ENCODE peak calls at places on chromosomes 6 and 20, in four cellular contexts. C, N, I and M are unnamed samples.

GRCh38 chr6:3813150-3813780 is 35.9 kb upstream of the FAM50B start:
- DNase-seq in C (no peak), N (no peak), I (peak), M (no peak)

GRCh38 chr6:34414999-34415858 is 10.6 kb downstream of the RPS10 start:
- DNase-seq in C (no peak), N (no peak), I (peak), M (peak)

GRCh38 chr6:161259302-161259701 is 14.6 kb downstream of the AGPAT4 start:
- DNase-seq in C (no peak), N (no peak), I (no peak), M (no peak)

GRCh38 chr6:1311400-1312192 is at the start of gene FOXQ1:
- DNase-seq in C (no peak), N (peak), I (no peak), M (peak)

GRCh38 chr6:132067286-132067685 is 116.1 kb upstream of the CCN2 start:
- DNase-seq in C (no peak), N (no peak), I (no peak), M (no peak)

GRCh38 chr6:6793388-6794250 is 205.1 kb downstream of the LY86 start:
- DNase-seq in C (no peak), N (no peak), I (no peak), M (no peak)

GRCh38 chr6:87384449-87384848 is 23.3 kb upstream of the CFAP206 start:
- DNase-seq in C (no peak), N (no peak), I (peak), M (no peak)

GRCh38 chr6:122833229-122833556 is 44.1 kb downstream of the SMPDL3A start:
- DNase-seq in C (no peak), N (no peak), I (no peak), M (peak)

GRCh38 chr20:61130156-61130555 is 121.9 kb upstream of the CDH4 start:
- DNase-seq in C (no peak), N (no peak), I (no peak), M (no peak)

GRCh38 chr6:41823178-41823577 is 35.7 kb downstream of the TOMM6 start:
- DNase-seq in C (no peak), N (no peak), I (no peak), M (no peak)

DNA sequence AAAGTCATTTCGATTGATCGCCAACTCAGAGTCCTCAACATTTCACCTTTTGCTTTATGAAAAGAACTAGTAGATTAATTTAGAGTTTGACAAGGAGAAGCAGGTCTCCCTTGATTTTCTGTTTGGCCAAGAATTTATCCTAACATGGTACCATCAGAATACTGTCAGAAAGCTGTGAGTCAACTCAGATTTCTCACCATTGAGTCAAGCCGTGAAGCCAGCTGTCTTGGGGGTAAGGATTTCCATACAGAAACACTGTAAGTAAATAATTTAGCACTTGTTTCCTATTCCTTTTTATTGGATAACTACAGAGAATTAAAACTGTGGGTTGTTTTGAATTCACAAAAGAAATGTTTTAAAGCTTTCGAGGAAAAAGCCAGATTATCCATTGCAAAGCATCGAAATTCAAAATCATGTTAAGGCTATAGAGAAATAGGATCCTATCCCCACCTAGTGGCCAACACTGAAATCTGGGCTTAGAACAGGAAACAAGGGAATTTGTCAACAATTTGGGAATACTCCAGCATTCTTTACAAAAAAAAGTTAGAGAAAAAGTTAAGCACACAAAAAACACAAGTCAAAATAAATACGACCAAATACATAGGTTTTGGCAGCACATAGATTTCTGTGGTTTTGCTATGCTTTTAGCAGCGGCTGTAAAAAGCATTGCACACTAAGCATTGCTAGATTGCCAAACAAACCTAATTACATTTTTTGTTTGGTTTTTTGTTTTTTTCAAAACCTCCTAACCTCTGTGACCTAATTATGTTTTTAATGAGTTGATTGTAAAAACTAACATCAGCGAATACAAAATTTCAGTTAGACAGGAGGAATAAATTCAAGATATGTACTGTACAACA is 44.2 kb downstream of the COL11A2 start:
- DNase-seq in C (no peak), N (no peak), I (no peak), M (peak)
- TF ChIP-seq CREB1 in C (no peak), N (no peak), I (no peak), M (no peak)

DNA sequence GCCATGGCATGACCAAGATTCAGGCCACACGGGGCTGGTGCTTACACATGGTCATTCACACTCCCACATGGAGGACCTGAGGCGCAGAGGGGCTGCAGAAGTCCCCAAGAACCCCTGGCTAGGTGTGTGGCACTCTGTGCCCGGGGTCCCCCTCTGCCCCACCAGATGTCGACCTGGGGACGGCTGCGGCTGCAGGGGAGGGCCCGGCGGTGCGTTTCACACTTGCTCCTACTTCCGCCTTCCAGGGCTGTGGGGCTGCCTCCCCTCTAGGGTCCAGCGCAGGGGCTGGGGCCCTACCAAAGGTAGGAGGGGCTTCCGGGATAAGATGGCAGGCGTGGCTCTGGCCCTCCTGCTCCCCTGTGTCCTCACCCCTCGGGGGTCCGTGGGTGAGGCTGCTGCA is 81.1 kb upstream of the SLCO4A1 start:
- DNase-seq in C (no peak), N (no peak), I (no peak), M (no peak)
- TF ChIP-seq EZH2 in C (no peak), N (no peak), I (no peak), M (no peak)

DNA sequence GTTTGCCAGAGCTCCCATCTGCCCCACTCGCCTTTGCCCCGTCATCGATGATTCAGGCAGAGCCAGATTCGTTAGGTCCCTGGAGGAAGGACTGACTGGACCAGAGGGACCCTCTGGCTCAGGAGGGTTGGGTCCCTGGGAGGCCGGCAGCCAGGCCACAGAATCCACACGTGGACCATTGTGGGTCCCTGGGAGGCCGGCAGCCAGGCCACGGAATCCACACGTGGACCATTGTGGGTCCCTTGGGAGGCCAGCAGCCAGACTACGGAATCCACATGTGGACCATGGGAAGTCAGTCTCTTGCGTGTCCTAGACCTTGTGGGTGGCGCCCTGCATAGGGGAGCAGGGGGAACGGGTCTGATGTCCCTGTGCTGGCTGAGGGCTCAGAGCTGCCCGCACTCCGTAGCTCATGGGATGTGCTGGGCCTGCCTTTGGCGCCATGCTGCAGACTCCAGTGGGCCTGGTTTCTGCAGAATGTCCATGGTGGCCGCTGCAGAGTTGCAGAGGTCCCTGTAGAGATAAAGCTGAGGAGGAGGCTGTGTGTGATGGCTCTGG is 23.5 kb downstream of the UCKL1 start:
- DNase-seq in C (no peak), N (no peak), I (no peak), M (no peak)
- TF ChIP-seq CREB1 in C (no peak), N (no peak), I (no peak), M (no peak)

GRCh38 chr6:137492771-137493217 is 1.4 kb downstream of the OLIG3 start:
- DNase-seq in C (no peak), N (no peak), I (no peak), M (no peak)
- TF ChIP-seq EZH2 in C (no peak), N (no peak), I (no peak), M (peak)

DNA sequence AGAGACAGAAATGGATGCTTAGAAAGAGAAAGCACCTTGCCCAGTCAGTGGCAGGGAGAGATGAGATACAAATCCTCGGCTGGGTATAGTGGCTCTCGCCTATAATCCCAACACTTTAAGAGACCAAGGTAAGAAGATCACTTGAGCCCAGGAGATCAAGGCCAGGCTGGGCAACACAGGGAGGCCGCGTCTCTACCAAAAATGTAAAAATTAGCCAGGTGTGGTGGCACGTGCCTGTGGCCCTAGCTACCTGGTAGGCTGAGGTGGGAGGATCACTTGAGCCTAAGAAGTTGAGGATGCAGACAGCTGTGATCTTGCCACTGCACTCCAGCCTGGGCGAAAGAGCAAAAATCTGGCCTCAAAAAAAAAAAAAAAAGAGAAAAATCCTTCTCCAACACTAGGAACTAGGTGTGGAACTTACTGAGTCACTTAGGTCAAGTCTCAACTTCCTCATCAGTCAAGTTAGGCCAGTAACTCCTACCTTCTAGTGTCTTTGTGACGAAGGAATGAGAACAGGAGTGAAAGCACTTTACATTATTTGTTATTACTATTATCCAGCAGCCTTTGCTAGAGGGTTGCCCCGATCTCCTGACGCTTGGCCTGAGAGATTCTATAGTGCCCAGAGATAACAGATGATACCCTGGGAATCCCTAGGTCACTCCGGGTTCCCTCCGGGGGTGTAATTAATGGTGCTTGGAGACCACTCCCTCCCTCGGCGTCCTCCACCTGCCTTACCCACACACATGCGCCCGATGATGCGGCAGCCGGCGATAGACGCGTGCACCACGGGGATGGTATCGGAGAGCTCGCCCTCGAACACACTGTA is 918 bp downstream of the EIF6 start:
- DNase-seq in C (no peak), N (no peak), I (peak), M (no peak)
- TF ChIP-seq CREB1 in C (no peak), N (no peak), I (no peak), M (no peak)

GRCh38 chr6:149984778-149985177 is 21.0 kb downstream of the ULBP1 start:
- DNase-seq in C (no peak), N (no peak), I (no peak), M (no peak)

GRCh38 chr6:149985506-149985937 is 21.8 kb downstream of the ULBP1 start:
- DNase-seq in C (no peak), N (no peak), I (no peak), M (no peak)

GRCh38 chr6:149988550-149989336 is 25.0 kb downstream of the ULBP1 start:
- DNase-seq in C (no peak), N (peak), I (no peak), M (peak)

GRCh38 chr6:149990109-149990671 is 26.4 kb downstream of the ULBP1 start:
- DNase-seq in C (no peak), N (peak), I (no peak), M (peak)

DNA sequence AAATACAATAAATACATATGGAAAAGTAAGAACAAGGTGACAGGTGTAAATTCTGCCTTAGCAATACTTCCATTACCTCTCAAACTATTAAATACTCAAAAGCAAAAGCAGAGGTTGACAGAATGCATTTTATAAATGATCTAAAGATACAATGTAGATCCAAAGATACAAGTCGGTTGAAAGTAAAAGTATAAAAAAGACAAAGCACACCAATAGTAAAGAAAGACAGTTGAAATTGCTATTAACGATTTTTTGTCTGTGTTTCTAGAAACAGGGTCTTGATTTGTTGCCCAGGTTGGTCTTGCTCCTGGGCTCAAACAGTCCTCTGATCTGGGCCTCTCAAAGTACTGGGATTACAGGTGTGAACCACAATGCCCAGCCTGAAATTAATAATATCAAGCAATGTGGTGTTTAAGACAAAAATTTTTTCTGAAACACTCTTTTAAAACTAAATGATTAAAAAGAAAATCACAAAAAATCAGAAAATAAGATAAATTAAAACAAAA is 23.9 kb downstream of the ULBP1 start:
- DNase-seq in C (no peak), N (no peak), I (no peak), M (no peak)
- TF ChIP-seq EZH2 in C (no peak), N (no peak), I (no peak), M (no peak)